ENCODE peak calls at places on chromosomes 3 and 15, in four cellular contexts. T is A549, O is suprapubic skin, H is heart left ventricle. F is an unnamed sample.

GRCh38 chr15:59532770-59533379 is 78.7 kb upstream of the GCNT3 start:
- DNase-seq in O (no peak), T (peak), H (no peak), F (peak)

GRCh38 chr3:177810162-177810623 is 612.9 kb upstream of the TBL1XR1 start:
- DNase-seq in T (peak), H (no peak), O (no peak), F (no peak)

GRCh38 chr15:51536965-51537574 is 85.5 kb downstream of the DMXL2 start:
- DNase-seq in T (peak), O (no peak), H (no peak), F (no peak)

GRCh38 chr3:57803647-57804081 is 47.6 kb downstream of the SLMAP start:
- DNase-seq in T (peak), H (no peak), O (no peak), F (no peak)

GRCh38 chr3:119810018-119810435 is 28.1 kb downstream of the NR1I2 start:
- DNase-seq in O (no peak), H (peak), T (no peak), F (no peak)

GRCh38 chr3:184687363-184688049 is 24.4 kb downstream of the MAGEF1 start:
- DNase-seq in H (peak), O (no peak), T (no peak), F (peak)

GRCh38 chr3:156964562-156964961 is 138.4 kb downstream of the LEKR1 start:
- DNase-seq in T (no peak), O (no peak), H (no peak), F (no peak)

GRCh38 chr15:70289191-70289955 is 191.7 kb upstream of the TLE3 start:
- DNase-seq in O (no peak), H (no peak), T (no peak), F (peak)

GRCh38 chr15:99076555-99077308 is 28.1 kb upstream of the SYNM start:
- DNase-seq in H (no peak), T (peak), O (no peak), F (peak)

GRCh38 chr3:169966951-169967915 is 626 bp downstream of the SEC62 start:
- DNase-seq in H (peak), T (peak), O (peak), F (peak)

GRCh38 chr3:58266577-58266976 is 29.0 kb downstream of the ABHD6 start:
- DNase-seq in H (no peak), T (no peak), O (no peak), F (no peak)

GRCh38 chr3:72810063-72810462 is 38.2 kb downstream of the SHQ1 start:
- DNase-seq in H (no peak), O (no peak), T (no peak), F (no peak)

GRCh38 chr3:69364354-69364753 is 21.5 kb downstream of the FRMD4B start:
- DNase-seq in T (no peak), H (no peak), O (no peak), F (no peak)

GRCh38 chr3:186902154-186902553 is 28.2 kb upstream of the ST6GAL1 start:
- DNase-seq in O (no peak), H (no peak), T (no peak), F (no peak)

GRCh38 chr3:123773681-123774431 is 110.3 kb downstream of the MYLK start:
- DNase-seq in T (no peak), H (no peak), O (peak), F (peak)

GRCh38 chr3:138465927-138466326 is 31.5 kb downstream of the ESYT3 start:
- DNase-seq in T (no peak), H (no peak), O (no peak), F (no peak)

GRCh38 chr3:119350114-119350513 is 55.9 kb downstream of the ARHGAP31 start:
- DNase-seq in T (no peak), O (no peak), H (peak), F (no peak)

GRCh38 chr3:121719423-121719822 is 30.1 kb downstream of the GOLGB1 start:
- DNase-seq in H (no peak), O (no peak), T (no peak), F (no peak)

GRCh38 chr3:22704571-22705354 is 498.4 kb upstream of the UBE2E2 start:
- DNase-seq in O (no peak), T (no peak), H (no peak), F (no peak)

GRCh38 chr3:65855370-65856100 is 183.2 kb downstream of the MAGI1 start:
- DNase-seq in H (no peak), O (no peak), T (no peak), F (no peak)

GRCh38 chr3:170695486-170696069 is 109.7 kb upstream of the SLC7A14 start:
- DNase-seq in O (no peak), H (no peak), T (no peak), F (no peak)

GRCh38 chr3:88385090-88385489 is 235.3 kb downstream of the C3orf38 start:
- DNase-seq in H (no peak), O (no peak), T (no peak), F (no peak)

DNA sequence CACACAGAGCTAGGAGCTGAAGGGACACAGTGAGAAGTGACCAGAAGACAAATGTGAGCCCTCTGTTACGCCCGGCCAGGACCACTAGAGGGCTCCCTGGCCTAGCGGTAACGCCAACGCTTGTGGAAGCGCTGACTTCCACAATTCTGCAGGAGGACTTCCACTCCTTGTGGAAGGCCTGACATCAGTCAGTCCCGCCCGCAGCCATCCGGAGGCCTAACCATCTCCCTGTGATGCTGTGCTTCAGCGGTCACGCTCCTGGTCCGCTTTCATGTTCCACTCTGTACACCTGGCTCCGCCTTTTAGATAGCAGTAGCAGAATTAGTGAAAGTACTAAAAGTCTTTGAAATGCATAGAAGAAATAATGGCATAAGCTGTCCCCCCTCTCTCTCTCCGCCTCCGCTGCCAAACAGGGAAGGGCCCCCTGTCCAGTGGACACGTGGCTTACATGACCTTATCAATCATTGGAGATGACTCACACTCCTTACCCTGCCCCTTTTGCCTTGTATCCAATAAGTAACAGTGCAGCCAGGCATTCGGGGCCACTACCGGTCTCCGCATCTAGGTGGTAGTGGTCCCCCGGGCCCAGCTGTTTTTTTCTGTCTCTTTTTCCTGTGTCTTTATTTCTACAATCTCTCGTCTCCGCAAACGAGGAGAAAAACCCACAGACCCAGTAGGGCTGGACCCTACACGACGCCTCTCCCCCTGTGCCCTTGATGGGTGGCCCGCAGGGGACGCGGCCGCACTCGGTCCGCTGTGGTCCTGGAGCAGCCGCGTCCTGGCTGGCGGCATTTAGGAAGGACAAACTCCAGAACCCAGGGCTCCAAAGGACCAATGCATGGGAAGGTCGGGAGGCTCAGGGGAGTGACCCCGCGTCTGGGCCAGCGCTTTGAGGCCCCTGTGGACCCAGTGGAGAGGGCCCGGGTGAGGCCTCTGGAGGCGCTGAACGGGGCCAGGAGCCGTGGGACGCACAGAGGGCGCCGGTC is 27.0 kb upstream of the RPL32 start:
- DNase-seq in O (peak), T (peak), H (peak), F (peak)
- TF ChIP-seq POLR2A in O (no peak), T (no peak), H (no peak), F (no peak)

DNA sequence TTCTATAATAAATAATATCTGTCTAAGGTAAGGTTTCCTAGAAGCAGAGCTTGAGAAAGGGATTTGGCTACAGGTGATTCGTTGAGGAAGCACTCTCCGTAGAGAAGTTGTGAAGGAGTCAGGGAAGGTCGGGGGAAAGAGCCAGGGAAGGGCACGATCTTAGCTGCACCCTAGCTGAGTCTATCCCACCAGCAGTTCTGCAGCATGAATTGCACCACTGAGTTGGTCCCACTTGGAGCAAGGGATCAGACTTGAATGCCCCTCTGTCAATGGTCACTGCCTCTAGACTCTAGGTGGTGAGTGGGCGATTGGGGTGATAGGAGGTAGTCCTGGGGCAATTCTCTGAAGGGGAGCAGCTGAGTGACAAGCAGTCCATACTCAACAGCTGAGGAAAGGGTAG is 13.5 kb downstream of the TMC3 start:
- DNase-seq in H (no peak), O (no peak), T (no peak), F (no peak)
- TF ChIP-seq POLR2A in H (no peak), O (no peak), T (no peak), F (no peak)

DNA sequence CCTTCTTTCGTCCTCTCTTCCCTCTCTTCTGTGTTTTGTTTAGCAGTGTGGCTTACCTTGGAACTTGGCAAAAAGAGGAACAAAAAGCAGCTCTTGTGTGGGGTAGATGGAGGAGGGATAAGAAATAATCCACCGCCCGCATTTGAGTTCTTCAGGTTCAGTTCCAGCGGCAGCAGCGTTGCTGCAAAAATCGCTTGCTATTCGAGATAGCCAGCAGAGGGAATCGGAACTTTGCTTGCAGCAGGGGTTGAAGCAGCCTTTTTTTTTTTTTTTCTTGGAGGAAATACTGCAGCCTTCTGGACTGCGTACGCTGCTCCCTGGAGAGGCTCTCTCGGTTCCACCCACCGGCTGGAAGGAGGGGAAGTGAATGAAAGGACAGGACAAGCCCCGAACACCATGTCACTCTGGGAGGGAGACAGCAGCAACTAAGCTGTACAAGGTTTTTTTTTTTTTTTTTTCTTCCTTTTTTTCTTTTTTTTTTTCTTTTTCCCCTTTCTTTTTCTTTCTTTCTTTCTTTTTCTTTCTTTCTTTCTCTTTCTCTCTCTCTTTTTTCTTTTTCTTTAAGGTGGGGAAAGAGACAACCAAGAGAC is at the start of gene RBMS3:
- DNase-seq in T (peak), H (peak), O (peak), F (peak)
- TF ChIP-seq POLR2A in T (no peak), H (no peak), O (no peak), F (peak)

GRCh38 chr15:34366271-34367043 is 539 bp downstream of the LPCAT4 start:
- DNase-seq in O (no peak), T (peak), H (peak), F (peak)

GRCh38 chr15:34365836-34366235 is 1.2 kb downstream of the LPCAT4 start:
- DNase-seq in H (no peak), T (no peak), O (no peak), F (no peak)

GRCh38 chr15:34370129-34370528 is 3.1 kb upstream of the LPCAT4 start:
- DNase-seq in H (no peak), T (no peak), O (no peak), F (no peak)

GRCh38 chr15:34365073-34365825 is 1.7 kb downstream of the LPCAT4 start:
- DNase-seq in T (no peak), O (no peak), H (no peak), F (no peak)

GRCh38 chr15:34367128-34368081 is at the start of gene LPCAT4:
- DNase-seq in O (peak), H (peak), T (peak), F (peak)
- TF ChIP-seq POLR2A in O (no peak), H (no peak), T (peak), F (peak)

DNA sequence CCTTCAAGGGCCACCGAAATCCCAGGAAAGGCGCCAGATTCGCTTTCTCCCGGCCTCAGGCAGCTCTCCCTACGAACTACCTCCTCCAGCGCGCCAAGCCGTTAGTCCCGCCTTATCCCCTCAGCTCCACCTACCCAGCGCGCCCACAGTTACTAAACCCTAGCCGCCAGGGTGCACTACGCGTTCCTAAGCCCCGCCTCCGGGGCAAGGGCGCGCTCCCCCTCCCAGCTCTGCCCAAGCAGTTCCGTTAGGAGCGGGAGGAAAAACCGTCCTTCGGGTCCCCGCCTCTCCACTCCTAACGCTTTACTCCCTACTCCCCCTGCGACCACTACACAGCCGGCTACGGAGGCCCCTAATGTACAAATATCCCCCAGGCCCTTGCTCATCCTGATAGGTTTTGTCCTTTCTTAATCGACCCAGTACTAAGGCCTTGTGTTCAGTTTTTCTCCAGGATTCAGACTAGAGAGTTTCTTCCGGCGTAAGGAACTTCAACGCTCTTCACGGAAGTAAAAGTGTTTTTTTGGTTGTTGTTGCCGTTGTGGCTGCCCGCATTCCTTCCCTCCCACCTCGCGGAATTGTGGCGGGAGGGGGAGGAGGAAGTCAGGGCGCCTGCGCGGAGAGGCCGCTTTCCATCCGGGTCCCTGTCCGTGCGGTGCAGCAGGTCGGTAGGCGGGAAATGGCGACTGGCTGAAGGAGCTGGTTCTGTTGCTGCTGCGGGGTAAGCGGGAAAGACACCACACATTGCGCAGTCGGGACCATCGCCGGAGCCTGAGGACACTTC is at the start of gene CTDSPL2:
- DNase-seq in O (peak), T (peak), H (peak), F (peak)
- TF ChIP-seq POLR2A in O (no peak), T (peak), H (no peak), F (peak)

DNA sequence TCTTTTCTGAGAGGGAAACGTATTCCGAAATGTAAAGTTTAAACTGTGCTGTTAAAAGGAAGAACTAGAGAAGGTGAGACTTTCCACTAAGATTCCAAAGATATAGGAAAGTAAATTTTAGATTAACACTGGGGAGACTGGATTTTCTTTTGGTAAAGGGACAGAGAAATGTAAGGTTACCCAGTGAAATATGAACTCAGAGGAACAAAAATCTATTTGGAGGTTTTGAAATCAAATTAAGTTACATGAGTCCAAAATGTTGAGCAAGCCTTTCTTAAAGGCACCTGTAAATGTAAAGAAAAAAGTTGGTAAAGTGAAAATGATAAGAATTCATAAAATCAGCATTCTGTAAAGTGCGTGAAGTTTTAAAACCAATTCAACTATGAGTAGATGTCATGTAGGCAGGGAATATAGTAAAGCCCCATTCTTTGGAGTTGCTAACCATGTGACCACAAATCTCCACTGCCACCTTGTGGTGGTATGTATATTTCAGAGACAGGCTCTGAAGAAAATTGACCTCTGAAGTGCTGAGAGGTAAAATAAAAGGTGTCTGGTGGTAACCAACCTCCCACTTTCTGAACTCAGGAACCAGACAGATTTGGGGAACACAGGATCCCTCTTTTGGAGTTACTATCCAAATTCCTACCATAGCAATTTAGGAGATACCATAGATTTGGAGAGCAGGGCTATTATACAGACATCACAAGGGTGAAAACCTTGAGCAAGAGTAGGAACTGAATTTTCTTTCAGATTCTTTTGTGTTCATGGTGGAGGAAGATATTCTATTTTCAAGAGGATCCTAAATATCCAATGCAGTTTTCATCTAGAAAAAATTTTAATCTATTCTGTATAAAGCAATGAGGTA is 215.3 kb downstream of the ROBO2 start:
- DNase-seq in T (peak), H (no peak), O (no peak), F (no peak)
- TF ChIP-seq POLR2A in T (no peak), H (no peak), O (no peak), F (no peak)

DNA sequence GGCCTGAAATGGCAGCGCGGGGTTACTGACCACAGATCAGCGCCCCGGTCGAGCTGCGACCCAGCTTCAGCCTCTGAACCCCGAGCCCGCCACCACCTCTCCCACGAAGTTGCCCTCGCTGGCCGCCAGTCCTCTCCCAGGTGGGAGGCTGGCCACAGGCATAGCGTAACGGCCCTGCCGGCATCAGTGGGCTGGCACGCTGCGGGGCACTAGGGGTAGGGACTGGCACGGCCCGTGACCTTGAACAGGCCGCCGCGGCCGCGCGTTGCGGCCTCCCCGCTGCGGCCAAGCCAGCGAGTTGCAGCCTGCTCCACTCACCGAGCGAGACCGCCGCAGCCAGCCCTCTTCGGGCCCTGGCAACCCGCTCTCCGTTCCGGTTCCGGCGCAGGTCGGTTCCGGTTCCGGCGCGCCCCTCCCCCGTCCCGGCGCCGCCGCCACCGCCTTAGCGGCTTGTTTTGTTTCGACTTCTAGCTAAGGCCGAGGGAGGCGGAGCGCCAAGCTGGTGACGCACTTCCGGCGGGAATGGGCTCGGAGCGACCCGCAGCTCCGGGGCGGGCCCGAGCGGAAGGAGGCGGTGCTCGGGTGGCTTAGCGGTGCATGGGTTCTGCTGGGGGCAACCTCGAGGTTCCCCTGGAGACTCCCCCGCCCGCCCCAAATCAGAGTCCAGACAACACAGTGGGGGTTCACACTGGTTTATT is at the start of gene USP19:
- DNase-seq in H (peak), T (peak), O (peak), F (peak)
- TF ChIP-seq POLR2A in H (peak), T (peak), O (peak), F (peak)

GRCh38 chr3:37861540-37862051 is at the start of gene CTDSPL:
- DNase-seq in T (peak), H (peak), O (no peak), F (peak)
- TF ChIP-seq POLR2A in T (no peak), H (no peak), O (no peak), F (no peak)

F was measured in sigmoid colon.